ENCODE peak calls at places on chromosome 14, in six cellular contexts. T is heart left ventricle, I is HFFc6, F is mesothelial cell of epicardium, D is Peyer's patch, J is choroid plexus epithelial cell. P is an unnamed sample.

GRCh38 chr14:26370118-26370517 is 227.7 kb downstream of the NOVA1 start:
- DNase-seq in D (no peak), T (no peak), J (peak), F (peak), I (no peak), P (no peak)

GRCh38 chr14:103391048-103391447 is 5.8 kb downstream of the MARK3 start:
- DNase-seq in J (peak), I (peak), T (peak), F (no peak), D (no peak), P (peak)

GRCh38 chr14:103517626-103518415 is 4.8 kb downstream of the CKB start:
- DNase-seq in I (no peak), D (peak), F (no peak), J (no peak), T (no peak), P (no peak)

GRCh38 chr14:75379930-75380270 is 47.9 kb upstream of the JDP2 start:
- DNase-seq in F (no peak), T (no peak), I (no peak), J (no peak), D (no peak), P (no peak)

GRCh38 chr14:62532186-62532585 is 513.1 kb downstream of the KCNH5 start:
- DNase-seq in T (no peak), I (no peak), D (no peak), F (no peak), J (peak), P (no peak)

GRCh38 chr14:105600939-105601359 is 74.6 kb downstream of the TMEM121 start:
- DNase-seq in J (no peak), T (no peak), F (no peak), I (no peak), D (no peak), P (no peak)

GRCh38 chr14:98766818-98767217 is 505.2 kb downstream of the BCL11B start:
- DNase-seq in F (no peak), D (no peak), I (no peak), J (no peak), T (no peak), P (no peak)

GRCh38 chr14:35986219-35986573 is 160.1 kb downstream of the BRMS1L start:
- DNase-seq in J (no peak), I (no peak), D (no peak), F (no peak), T (no peak), P (no peak)

GRCh38 chr14:80570930-80571298 is 359.6 kb upstream of the DIO2 start:
- DNase-seq in D (no peak), T (no peak), F (no peak), I (no peak), J (no peak), P (no peak)

GRCh38 chr14:61898568-61898967 is 136.3 kb downstream of the SNAPC1 start:
- DNase-seq in D (no peak), T (no peak), I (no peak), J (no peak), F (no peak), P (no peak)

GRCh38 chr14:103522028-103522581 is 525 bp downstream of the CKB start:
- DNase-seq in I (no peak), J (no peak), T (no peak), D (no peak), F (no peak), P (no peak)

GRCh38 chr14:59127437-59127732 is 61.1 kb upstream of the DAAM1 start:
- DNase-seq in J (no peak), F (no peak), D (no peak), I (no peak), T (no peak), P (no peak)

GRCh38 chr14:77140937-77141591 is 527 bp downstream of the ZDHHC22 start:
- DNase-seq in F (peak), J (peak), T (no peak), D (no peak), I (no peak), P (peak)

GRCh38 chr14:57820581-57820980 is 45.3 kb downstream of the SLC35F4 start:
- DNase-seq in F (no peak), D (no peak), T (no peak), I (no peak), J (no peak), P (no peak)

GRCh38 chr14:63854330-63854729 is 1.5 kb downstream of the SYNE2 start:
- DNase-seq in I (no peak), J (no peak), F (no peak), D (no peak), T (no peak), P (no peak)

GRCh38 chr14:54784060-54784459 is 118.6 kb downstream of the GCH1 start:
- DNase-seq in D (no peak), I (no peak), J (no peak), T (peak), F (no peak), P (no peak)

GRCh38 chr14:74281069-74281468 is 21.7 kb downstream of the ABCD4 start:
- DNase-seq in J (no peak), F (no peak), T (no peak), I (no peak), D (no peak), P (no peak)

GRCh38 chr14:52693004-52693403 is 2.4 kb downstream of the ERO1A start:
- DNase-seq in J (no peak), F (no peak), I (no peak), T (no peak), D (no peak), P (no peak)

GRCh38 chr14:52998376-52999010 is 47.6 kb upstream of the FERMT2 start:
- DNase-seq in J (peak), I (peak), T (no peak), F (no peak), D (no peak), P (no peak)

GRCh38 chr14:32571551-32571950 is 242.5 kb downstream of the AKAP6 start:
- DNase-seq in D (no peak), T (no peak), F (no peak), I (no peak), J (no peak), P (no peak)

GRCh38 chr14:63478437-63478852 is 64.7 kb downstream of the PPP2R5E start:
- DNase-seq in I (no peak), T (no peak), F (no peak), J (no peak), D (no peak), P (no peak)

GRCh38 chr14:35944847-35945246 is 118.7 kb downstream of the BRMS1L start:
- DNase-seq in F (no peak), I (no peak), D (no peak), J (no peak), T (no peak), P (peak)

GRCh38 chr14:87944987-87945604 is 47.9 kb downstream of the GALC start:
- DNase-seq in J (peak), T (no peak), F (no peak), D (no peak), I (peak), P (no peak)

GRCh38 chr14:102086346-102086971 is 385 bp downstream of the HSP90AA1 start:
- DNase-seq in D (peak), J (peak), T (peak), I (peak), F (peak), P (no peak)

GRCh38 chr14:104657114-104657524 is 32.3 kb upstream of the INF2 start:
- DNase-seq in F (no peak), T (no peak), J (no peak), I (no peak), D (no peak), P (no peak)

GRCh38 chr14:70023871-70024270 is 144.7 kb downstream of the SMOC1 start:
- DNase-seq in J (no peak), D (no peak), I (no peak), F (no peak), T (no peak), P (no peak)

GRCh38 chr14:100450049-100450448 is 126.9 kb downstream of the SLC25A47 start:
- DNase-seq in F (no peak), I (no peak), D (no peak), T (no peak), J (no peak), P (no peak)

GRCh38 chr14:94636744-94637412 is 24.7 kb downstream of the SERPINA3 start:
- DNase-seq in F (no peak), D (no peak), I (no peak), J (peak), T (no peak), P (no peak)
- TF ChIP-seq CTCF in F (no peak), D (no peak), I (no peak), J (peak), T (no peak), P (no peak)

DNA sequence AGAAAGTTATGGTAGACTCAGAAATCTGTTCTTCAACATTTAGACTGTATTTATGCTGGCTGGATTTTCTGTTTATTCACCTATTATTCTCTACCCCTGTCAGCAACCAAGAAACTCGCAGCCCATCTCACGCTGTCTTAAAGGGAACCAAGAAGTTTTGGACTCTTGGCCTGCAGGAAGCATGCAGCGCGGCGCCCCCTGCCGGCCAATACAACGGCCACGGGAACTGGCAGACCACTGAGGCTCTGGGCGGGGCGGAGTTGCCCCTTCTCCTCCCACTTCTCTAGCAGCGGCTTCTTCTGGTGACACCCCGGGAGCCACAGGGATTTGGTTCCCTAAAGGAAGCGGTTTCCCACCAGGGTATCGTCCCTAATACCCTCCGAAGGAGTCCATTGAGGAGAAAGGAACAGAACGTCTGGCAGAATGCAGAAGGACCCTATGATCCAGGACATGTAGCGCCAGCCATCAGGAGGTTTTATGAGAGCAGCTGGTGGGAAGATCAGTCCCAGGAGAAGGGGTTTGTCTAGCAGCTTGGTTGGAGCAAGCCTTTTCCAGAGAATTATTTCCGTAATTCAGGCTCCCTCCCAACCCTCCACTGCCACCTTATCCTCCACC is 21.0 kb upstream of the RNASE2 start:
- DNase-seq in I (no peak), T (no peak), F (peak), J (peak), D (no peak), P (peak)
- TF ChIP-seq CTCF in I (peak), T (peak), F (peak), J (peak), D (no peak), P (peak)

DNA sequence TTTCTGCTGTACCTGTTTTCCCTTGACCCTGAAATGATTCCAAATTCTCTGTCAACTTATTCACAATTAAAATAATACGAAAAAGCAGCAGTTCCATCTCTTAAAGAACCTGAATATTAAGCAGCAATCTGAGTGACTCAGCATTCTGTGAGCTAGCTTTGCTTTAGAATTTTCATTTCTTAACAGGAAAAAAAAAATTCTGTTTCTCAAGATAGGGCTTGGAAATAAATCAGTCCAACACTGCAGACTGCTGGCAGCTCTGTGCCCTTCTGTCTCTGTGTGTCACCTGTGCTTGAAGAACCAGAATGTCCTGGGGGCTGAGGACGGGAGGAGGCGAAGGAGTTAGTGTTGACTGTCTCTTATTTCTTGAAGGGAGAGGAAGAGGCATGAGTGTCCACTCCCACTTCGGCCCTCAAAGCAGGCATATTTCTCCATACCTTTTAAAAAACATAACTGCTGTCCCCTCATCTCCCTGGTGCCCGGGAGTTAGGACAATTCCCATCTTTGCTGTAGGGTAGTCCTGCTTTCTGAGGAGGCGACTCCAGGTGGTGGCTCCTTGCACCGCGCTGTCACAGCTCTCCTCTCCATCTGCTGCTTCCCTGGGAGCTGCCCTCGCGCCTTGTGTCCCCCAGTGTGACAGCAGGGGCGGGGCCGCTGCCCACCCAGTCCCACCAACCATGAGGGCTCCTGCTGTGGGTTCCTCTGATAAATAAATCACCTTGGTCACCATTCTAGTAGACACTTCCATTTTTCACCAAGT is 203.1 kb downstream of the CALM1 start:
- DNase-seq in J (peak), I (no peak), D (no peak), T (no peak), F (no peak), P (no peak)
- TF ChIP-seq CTCF in J (peak), I (no peak), D (no peak), T (peak), F (no peak), P (no peak)

GRCh38 chr14:68718033-68718725 is 74.7 kb downstream of the ZFP36L1 start:
- DNase-seq in D (no peak), J (peak), T (no peak), I (no peak), F (no peak), P (no peak)
- TF ChIP-seq CTCF in D (no peak), J (peak), T (peak), I (peak), F (peak), P (peak)

GRCh38 chr14:29710015-29710414 is 217.6 kb downstream of the PRKD1 start:
- DNase-seq in J (peak), I (no peak), D (no peak), F (no peak), T (no peak), P (no peak)
- TF ChIP-seq CTCF in J (peak), I (peak), D (no peak), F (no peak), T (peak), P (no peak)

DNA sequence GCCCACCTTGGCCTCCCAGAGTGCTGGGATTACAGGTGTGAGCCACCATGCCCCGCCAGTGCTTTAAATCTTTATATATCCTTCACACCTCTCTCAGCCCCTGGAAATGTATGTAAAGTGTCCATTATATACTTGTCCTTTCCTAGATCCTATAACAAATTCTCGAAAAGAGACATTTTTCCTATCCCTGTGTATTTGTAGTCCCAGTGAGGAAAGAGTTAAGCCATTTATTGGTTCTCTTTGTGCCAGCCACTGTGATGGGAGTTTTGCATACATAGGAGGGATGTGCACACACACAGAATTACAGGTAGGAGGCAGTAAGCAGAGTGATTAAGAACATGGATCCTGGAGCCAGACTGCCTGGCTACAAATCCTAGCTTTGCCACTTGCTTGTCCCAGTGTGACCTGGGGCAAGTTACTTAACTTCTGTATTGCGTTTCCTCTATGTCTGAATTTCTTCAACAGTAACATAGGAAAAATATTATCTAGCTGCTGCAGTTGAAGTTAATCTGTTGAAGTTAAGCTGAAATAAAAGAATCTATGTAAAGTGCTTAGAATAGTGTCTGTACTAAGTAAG is 2.1 kb upstream of the RABGGTA start:
- DNase-seq in T (no peak), F (no peak), J (peak), D (no peak), I (no peak), P (no peak)
- TF ChIP-seq CTCF in T (no peak), F (no peak), J (peak), D (no peak), I (peak), P (no peak)

P was measured in endothelial cell.